ENCODE peak calls at places on chromosomes 16 and 17, in five cellular contexts. One of them, this sample, is unnamed.

GRCh38 chr16:47493358-47494337 is 32.5 kb downstream of the PHKB start:
- DNase-seq in heart left ventricle: no peak
- DNase-seq in breast epithelium: no peak
- DNase-seq in NB4: peak
- DNase-seq in HepG2: no peak
- DNase-seq in this sample: no peak

GRCh38 chr17:58280480-58281217 is at the start of gene MPO:
- DNase-seq in breast epithelium: no peak
- DNase-seq in HepG2: no peak
- DNase-seq in heart left ventricle: no peak
- DNase-seq in NB4: peak
- DNase-seq in this sample: no peak

GRCh38 chr16:27800817-27801216 is 250.9 kb downstream of the KATNIP start:
- DNase-seq in breast epithelium: no peak
- DNase-seq in NB4: peak
- DNase-seq in HepG2: no peak
- DNase-seq in heart left ventricle: no peak
- DNase-seq in this sample: no peak

GRCh38 chr16:12193688-12194087 is 217.2 kb downstream of the SNX29 start:
- DNase-seq in breast epithelium: no peak
- DNase-seq in HepG2: no peak
- DNase-seq in heart left ventricle: no peak
- DNase-seq in NB4: peak
- DNase-seq in this sample: no peak

GRCh38 chr16:72821551-72821950 is 226.4 kb downstream of the ZFHX3 start:
- DNase-seq in breast epithelium: no peak
- DNase-seq in heart left ventricle: no peak
- DNase-seq in NB4: no peak
- DNase-seq in HepG2: no peak
- DNase-seq in this sample: no peak

GRCh38 chr17:31627960-31628359 is 231.1 kb downstream of the COPRS start:
- DNase-seq in HepG2: no peak
- DNase-seq in heart left ventricle: no peak
- DNase-seq in NB4: no peak
- DNase-seq in breast epithelium: no peak
- DNase-seq in this sample: no peak

GRCh38 chr16:50862818-50863672 is 121.2 kb downstream of the CYLD start:
- DNase-seq in NB4: no peak
- DNase-seq in breast epithelium: no peak
- DNase-seq in heart left ventricle: no peak
- DNase-seq in HepG2: no peak
- DNase-seq in this sample: no peak

GRCh38 chr16:31273676-31274075 is 13.9 kb downstream of the ITGAM start:
- DNase-seq in heart left ventricle: no peak
- DNase-seq in NB4: no peak
- DNase-seq in HepG2: no peak
- DNase-seq in breast epithelium: no peak
- DNase-seq in this sample: no peak

GRCh38 chr16:895371-895770 is 75.4 kb downstream of the LMF1 start:
- DNase-seq in NB4: no peak
- DNase-seq in HepG2: no peak
- DNase-seq in breast epithelium: no peak
- DNase-seq in heart left ventricle: no peak
- DNase-seq in this sample: no peak

GRCh38 chr17:32824334-32824733 is 52.6 kb downstream of the MYO1D start:
- DNase-seq in NB4: no peak
- DNase-seq in breast epithelium: no peak
- DNase-seq in HepG2: no peak
- DNase-seq in heart left ventricle: no peak
- DNase-seq in this sample: no peak

GRCh38 chr17:59790936-59791335 is 83.5 kb downstream of the VMP1 start:
- DNase-seq in breast epithelium: no peak
- DNase-seq in heart left ventricle: no peak
- DNase-seq in NB4: peak
- DNase-seq in HepG2: no peak
- DNase-seq in this sample: no peak

GRCh38 chr16:4415538-4416199 is 727 bp downstream of the CORO7 start:
- DNase-seq in breast epithelium: no peak
- DNase-seq in NB4: peak
- DNase-seq in HepG2: peak
- DNase-seq in heart left ventricle: peak
- DNase-seq in this sample: peak

GRCh38 chr17:924711-925480 is 54.7 kb downstream of the NXN start:
- DNase-seq in NB4: no peak
- DNase-seq in HepG2: no peak
- DNase-seq in breast epithelium: peak
- DNase-seq in heart left ventricle: no peak
- DNase-seq in this sample: no peak

GRCh38 chr17:50209472-50210248 is 8.2 kb upstream of the COL1A1 start:
- DNase-seq in heart left ventricle: peak
- DNase-seq in HepG2: no peak
- DNase-seq in NB4: no peak
- DNase-seq in breast epithelium: peak
- DNase-seq in this sample: peak

GRCh38 chr16:47779201-47780016 is 318.3 kb downstream of the PHKB start:
- DNase-seq in heart left ventricle: no peak
- DNase-seq in NB4: peak
- DNase-seq in breast epithelium: no peak
- DNase-seq in HepG2: no peak
- DNase-seq in this sample: no peak

GRCh38 chr16:1413684-1414531 is 596 bp downstream of the UNKL start:
- DNase-seq in breast epithelium: no peak
- DNase-seq in HepG2: no peak
- DNase-seq in heart left ventricle: no peak
- DNase-seq in NB4: peak
- DNase-seq in this sample: peak

GRCh38 chr17:72754513-72754912 is 338.0 kb downstream of the SLC39A11 start:
- DNase-seq in HepG2: no peak
- DNase-seq in heart left ventricle: no peak
- DNase-seq in breast epithelium: no peak
- DNase-seq in NB4: no peak
- DNase-seq in this sample: no peak

GRCh38 chr17:70394430-70394829 is 225.1 kb downstream of the KCNJ2 start:
- DNase-seq in breast epithelium: no peak
- DNase-seq in HepG2: no peak
- DNase-seq in NB4: no peak
- DNase-seq in heart left ventricle: no peak
- DNase-seq in this sample: no peak

GRCh38 chr17:77735341-77736206 is 222.9 kb upstream of the TNRC6C start:
- DNase-seq in heart left ventricle: peak
- DNase-seq in HepG2: no peak
- DNase-seq in NB4: no peak
- DNase-seq in breast epithelium: peak
- DNase-seq in this sample: no peak

GRCh38 chr17:30477758-30478115 is 529 bp downstream of the GOSR1 start:
- DNase-seq in HepG2: peak
- DNase-seq in breast epithelium: no peak
- DNase-seq in NB4: no peak
- DNase-seq in heart left ventricle: no peak
- DNase-seq in this sample: no peak

GRCh38 chr17:76625496-76625895 is 18.1 kb downstream of the ST6GALNAC1 start:
- DNase-seq in breast epithelium: no peak
- DNase-seq in heart left ventricle: no peak
- DNase-seq in HepG2: no peak
- DNase-seq in NB4: no peak
- DNase-seq in this sample: no peak

GRCh38 chr17:7173687-7174602 is 5.2 kb downstream of the ASGR1 start:
- DNase-seq in breast epithelium: no peak
- DNase-seq in HepG2: no peak
- DNase-seq in heart left ventricle: peak
- DNase-seq in NB4: no peak
- DNase-seq in this sample: peak

GRCh38 chr17:65529761-65530157 is 31.7 kb downstream of the AXIN2 start:
- DNase-seq in breast epithelium: no peak
- DNase-seq in HepG2: no peak
- DNase-seq in NB4: no peak
- DNase-seq in heart left ventricle: no peak
- DNase-seq in this sample: peak

GRCh38 chr16:31460582-31461002 is 1.3 kb downstream of the ARMC5 start:
- DNase-seq in breast epithelium: no peak
- DNase-seq in heart left ventricle: no peak
- DNase-seq in HepG2: peak
- DNase-seq in NB4: peak
- DNase-seq in this sample: no peak

GRCh38 chr17:37301288-37301687 is 74.5 kb upstream of the C17orf78 start:
- DNase-seq in breast epithelium: no peak
- DNase-seq in NB4: peak
- DNase-seq in heart left ventricle: no peak
- DNase-seq in HepG2: no peak
- DNase-seq in this sample: no peak

GRCh38 chr17:31327534-31328526 is 6.4 kb upstream of the EVI2A start:
- DNase-seq in NB4: no peak
- DNase-seq in heart left ventricle: no peak
- DNase-seq in breast epithelium: no peak
- DNase-seq in HepG2: peak
- DNase-seq in this sample: no peak

GRCh38 chr17:52027620-52028019 is 130.9 kb downstream of the CA10 start:
- DNase-seq in heart left ventricle: no peak
- DNase-seq in HepG2: no peak
- DNase-seq in NB4: no peak
- DNase-seq in breast epithelium: no peak
- DNase-seq in this sample: no peak

GRCh38 chr17:72372185-72372584 is 251.4 kb downstream of the SOX9 start:
- DNase-seq in NB4: no peak
- DNase-seq in breast epithelium: no peak
- DNase-seq in heart left ventricle: no peak
- DNase-seq in HepG2: no peak
- DNase-seq in this sample: no peak

GRCh38 chr17:10768766-10769383 is 35.0 kb downstream of the TMEM238L start:
- DNase-seq in HepG2: no peak
- DNase-seq in breast epithelium: no peak
- DNase-seq in heart left ventricle: no peak
- DNase-seq in NB4: no peak
- DNase-seq in this sample: no peak

GRCh38 chr17:58531661-58532554 is 17.5 kb upstream of the MTMR4 start:
- DNase-seq in heart left ventricle: peak
- DNase-seq in HepG2: no peak
- DNase-seq in breast epithelium: no peak
- DNase-seq in NB4: peak
- DNase-seq in this sample: peak

GRCh38 chr16:88340755-88341150 is 42.0 kb upstream of the ZNF469 start:
- DNase-seq in HepG2: no peak
- DNase-seq in heart left ventricle: no peak
- DNase-seq in breast epithelium: no peak
- DNase-seq in NB4: no peak
- DNase-seq in this sample: no peak
- TF ChIP-seq POLR2A in HepG2: no peak
- TF ChIP-seq POLR2A in heart left ventricle: no peak
- TF ChIP-seq POLR2A in breast epithelium: no peak
- TF ChIP-seq POLR2A in NB4: no peak
- TF ChIP-seq POLR2A in this sample: no peak

GRCh38 chr16:56849690-56850680 is 15.0 kb upstream of the SLC12A3 start:
- DNase-seq in NB4: no peak
- DNase-seq in HepG2: peak
- DNase-seq in heart left ventricle: no peak
- DNase-seq in breast epithelium: no peak
- DNase-seq in this sample: no peak
- TF ChIP-seq POLR2A in NB4: no peak
- TF ChIP-seq POLR2A in HepG2: no peak
- TF ChIP-seq POLR2A in heart left ventricle: no peak
- TF ChIP-seq POLR2A in breast epithelium: no peak
- TF ChIP-seq POLR2A in this sample: no peak

DNA sequence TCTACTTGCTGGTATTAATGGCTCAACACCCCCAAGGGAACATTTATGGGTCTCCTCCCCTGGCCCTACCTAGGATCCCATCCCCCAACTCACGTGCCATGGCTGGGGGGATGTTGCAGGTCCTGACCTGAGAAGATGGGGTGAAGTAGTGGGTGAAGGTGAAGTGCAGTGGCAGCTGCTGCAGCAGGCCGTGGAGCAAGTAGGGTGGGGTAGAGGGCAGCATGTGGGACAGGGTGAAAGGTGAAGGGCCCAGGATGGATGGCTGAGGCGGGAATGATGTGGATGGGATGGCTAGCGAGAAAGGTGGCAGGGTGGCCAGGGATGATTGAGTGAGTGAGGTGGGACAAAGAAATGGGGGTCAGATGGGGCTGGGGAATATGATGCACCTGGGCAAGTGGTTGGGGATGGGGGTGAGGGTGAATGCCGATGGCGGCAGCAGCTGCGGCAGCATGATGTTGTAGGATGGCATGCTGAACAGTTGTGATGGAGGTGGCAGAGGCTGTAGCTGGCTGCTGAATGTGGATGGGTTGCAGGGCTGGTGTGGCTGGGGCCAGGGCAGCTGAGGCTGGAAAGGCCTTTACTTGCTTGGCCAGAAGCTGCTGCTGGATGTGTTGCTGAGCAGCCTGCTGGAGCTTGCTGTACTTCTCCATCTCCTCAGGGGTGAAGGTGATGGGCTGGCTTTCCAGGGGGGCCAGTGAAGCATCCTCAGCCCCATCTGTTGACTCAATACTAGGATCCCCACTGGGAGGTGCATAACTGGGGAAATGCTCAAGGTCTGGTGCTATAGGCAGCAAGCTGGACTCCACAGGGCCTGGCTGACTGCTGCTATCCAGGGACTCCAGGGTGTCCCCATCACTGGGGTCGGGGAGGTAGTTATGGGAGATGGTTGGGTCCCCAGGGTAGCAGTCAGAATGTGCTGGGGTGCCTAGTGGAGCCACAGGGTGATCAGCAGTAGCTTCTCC is 8.3 kb upstream of the ITGA2B start:
- DNase-seq in heart left ventricle: no peak
- DNase-seq in breast epithelium: peak
- DNase-seq in NB4: no peak
- DNase-seq in HepG2: no peak
- DNase-seq in this sample: no peak
- TF ChIP-seq POLR2A in heart left ventricle: no peak
- TF ChIP-seq POLR2A in breast epithelium: no peak
- TF ChIP-seq POLR2A in NB4: no peak
- TF ChIP-seq POLR2A in HepG2: peak
- TF ChIP-seq POLR2A in this sample: no peak

GRCh38 chr17:29148790-29149430 is 31.3 kb downstream of the MYO18A start:
- DNase-seq in breast epithelium: peak
- DNase-seq in HepG2: peak
- DNase-seq in heart left ventricle: peak
- DNase-seq in NB4: peak
- DNase-seq in this sample: peak
- TF ChIP-seq POLR2A in breast epithelium: no peak
- TF ChIP-seq POLR2A in HepG2: peak
- TF ChIP-seq POLR2A in heart left ventricle: no peak
- TF ChIP-seq POLR2A in NB4: peak
- TF ChIP-seq POLR2A in this sample: peak

GRCh38 chr16:18800674-18801196 is 614 bp downstream of the ARL6IP1 start:
- DNase-seq in HepG2: no peak
- DNase-seq in heart left ventricle: no peak
- DNase-seq in NB4: peak
- DNase-seq in breast epithelium: no peak
- DNase-seq in this sample: no peak

GRCh38 chr16:18799500-18799899 is 1.8 kb downstream of the ARL6IP1 start:
- DNase-seq in heart left ventricle: no peak
- DNase-seq in HepG2: no peak
- DNase-seq in NB4: no peak
- DNase-seq in breast epithelium: no peak
- DNase-seq in this sample: no peak

GRCh38 chr16:18803569-18804462 is 2.5 kb upstream of the ARL6IP1 start:
- DNase-seq in NB4: peak
- DNase-seq in heart left ventricle: no peak
- DNase-seq in breast epithelium: no peak
- DNase-seq in HepG2: no peak
- DNase-seq in this sample: no peak

GRCh38 chr16:18802755-18803218 is 1.4 kb upstream of the ARL6IP1 start:
- DNase-seq in HepG2: no peak
- DNase-seq in breast epithelium: no peak
- DNase-seq in heart left ventricle: no peak
- DNase-seq in NB4: no peak
- DNase-seq in this sample: no peak

GRCh38 chr16:18801197-18801972 is at the start of gene ARL6IP1:
- DNase-seq in heart left ventricle: peak
- DNase-seq in HepG2: peak
- DNase-seq in NB4: peak
- DNase-seq in breast epithelium: peak
- DNase-seq in this sample: peak
- TF ChIP-seq POLR2A in heart left ventricle: peak
- TF ChIP-seq POLR2A in HepG2: peak
- TF ChIP-seq POLR2A in NB4: peak
- TF ChIP-seq POLR2A in breast epithelium: peak
- TF ChIP-seq POLR2A in this sample: peak

This sample was measured in ovary.